ENCODE peak calls at places on chromosome 4, in six cellular contexts. T, R, I, C, M and L are unnamed samples.

GRCh38 chr4:189117426-189117825 is 823.2 kb upstream of the FRG1 start:
- DNase-seq in T (no peak), R (no peak), I (peak; percentile 3), C (peak; percentile 6), M (peak; percentile 14), L (no peak)

GRCh38 chr4:148330161-148330560 is 112.1 kb downstream of the NR3C2 start:
- DNase-seq in T (no peak), R (no peak), I (no peak), C (no peak), M (no peak), L (no peak)

GRCh38 chr4:8238515-8239053 is 31.0 kb upstream of the HTRA3 start:
- DNase-seq in T (no peak), R (no peak), I (peak; percentile 2), C (no peak), M (peak; percentile 81), L (no peak)

GRCh38 chr4:182533948-182534347 is 290.7 kb downstream of the TENM3 start:
- DNase-seq in T (peak; percentile 81), R (peak; percentile 63), I (peak; percentile 56), C (peak; percentile 10), M (no peak), L (peak; percentile 69)

GRCh38 chr4:15659768-15660394 is 4.7 kb upstream of the FBXL5 start:
- DNase-seq in T (peak; percentile 68), R (peak; percentile 24), I (no peak), C (peak; percentile 86), M (no peak), L (peak; percentile 23)

GRCh38 chr4:53962516-53963225 is 101.7 kb downstream of the CHIC2 start:
- DNase-seq in T (peak; percentile 84), R (no peak), I (peak; percentile 30), C (peak; percentile 88), M (peak; percentile 57), L (peak; percentile 95)

GRCh38 chr4:48913346-48913745 is 6.8 kb upstream of the OCIAD2 start:
- DNase-seq in T (peak; percentile 90), R (peak; percentile 92), I (peak; percentile 84), C (peak; percentile 90), M (no peak), L (peak; percentile 96)

GRCh38 chr4:140243345-140243753 is 89.4 kb upstream of the MAML3 start:
- DNase-seq in T (no peak), R (peak; percentile 68), I (peak; percentile 75), C (no peak), M (peak; percentile 41), L (no peak)

GRCh38 chr4:99300934-99301333 is 10.1 kb upstream of the ADH1A start:
- DNase-seq in T (peak; percentile 56), R (no peak), I (peak; percentile 36), C (peak; percentile 91), M (no peak), L (peak; percentile 76)

GRCh38 chr4:185357220-185357619 is 38.5 kb downstream of the LRP2BP start:
- DNase-seq in T (no peak), R (peak; percentile 19), I (no peak), C (peak; percentile 26), M (no peak), L (no peak)

GRCh38 chr4:89737888-89738287 is 99.1 kb downstream of the SNCA start:
- DNase-seq in T (peak; percentile 58), R (peak; percentile 79), I (peak; percentile 24), C (peak; percentile 66), M (no peak), L (peak; percentile 51)

GRCh38 chr4:69907151-69907550 is 23.7 kb upstream of the CSN1S1 start:
- DNase-seq in T (no peak), R (no peak), I (no peak), C (peak; percentile 43), M (no peak), L (no peak)

GRCh38 chr4:154707877-154708276 is 35.9 kb upstream of the LRAT start:
- DNase-seq in T (peak; percentile 100), R (no peak), I (peak; percentile 86), C (no peak), M (no peak), L (no peak)

GRCh38 chr4:15717647-15718416 is 15.0 kb downstream of the BST1 start:
- DNase-seq in T (no peak), R (peak; percentile 8), I (no peak), C (peak; percentile 30), M (no peak), L (no peak)

GRCh38 chr4:181008164-181008563 is 1235.0 kb upstream of the TENM3 start:
- DNase-seq in T (peak; percentile 5), R (no peak), I (peak; percentile 25), C (no peak), M (no peak), L (peak; percentile 79)

GRCh38 chr4:139028191-139028661 is 12.6 kb downstream of the NOCT start:
- DNase-seq in T (no peak), R (no peak), I (no peak), C (no peak), M (peak; percentile 13), L (no peak)

GRCh38 chr4:20395160-20395773 is 143.6 kb downstream of the SLIT2 start:
- DNase-seq in T (peak; percentile 26), R (peak; percentile 45), I (peak; percentile 54), C (peak; percentile 41), M (peak; percentile 73), L (no peak)

GRCh38 chr4:93751410-93751809 is 77.1 kb upstream of the ATOH1 start:
- DNase-seq in T (no peak), R (no peak), I (no peak), C (no peak), M (no peak), L (no peak)

GRCh38 chr4:163171590-163171989 is 4.9 kb upstream of the NAF1 start:
- DNase-seq in T (no peak), R (no peak), I (no peak), C (no peak), M (no peak), L (no peak)

DNA sequence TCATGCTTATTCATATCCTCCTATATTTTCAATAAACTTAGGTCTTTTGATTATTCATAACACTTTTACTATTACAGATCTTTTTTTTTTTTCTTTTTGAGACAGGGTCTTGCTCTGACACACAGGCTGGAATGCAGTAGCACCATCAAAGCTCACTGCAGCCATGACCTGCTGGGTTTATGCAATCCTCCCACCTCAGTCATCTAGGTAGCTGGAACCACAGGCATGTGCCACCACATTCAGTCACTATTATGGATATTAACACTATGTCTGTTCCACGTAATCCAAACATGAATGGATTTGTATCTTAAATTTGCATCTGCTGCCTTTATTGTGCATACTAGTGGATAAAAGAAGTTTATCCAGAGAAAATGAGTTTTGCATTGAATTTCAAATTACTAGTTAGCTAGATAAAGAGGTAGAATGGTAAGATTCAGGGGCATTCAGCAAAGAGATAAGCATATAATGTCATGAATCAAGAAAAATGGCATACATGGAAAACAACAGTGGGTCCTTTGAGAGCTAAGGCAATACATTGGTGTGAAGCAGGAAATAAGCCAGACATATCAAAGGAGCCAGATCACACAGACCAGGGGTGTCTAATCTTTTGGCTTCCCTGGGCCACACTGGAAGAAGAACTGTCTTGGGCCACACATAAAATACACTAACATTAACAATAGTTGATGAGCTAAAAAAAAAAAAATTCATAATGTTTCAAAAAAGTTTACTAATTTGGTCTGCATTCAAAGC is 13.9 kb downstream of the ANAPC10 start:
- DNase-seq in T (peak; percentile 72), R (no peak), I (no peak), C (peak; percentile 6), M (no peak), L (peak; percentile 90)
- H3K36me3 ChIP-seq in T (peaks cover 15% of the 10 kb centered on the region), R (no peaks in the 10 kb centered on the region), I (peaks cover 19% of the 10 kb centered on the region), C (no peaks in the 10 kb centered on the region), M (no peaks in the 10 kb centered on the region), L (peaks cover 7% of the 10 kb centered on the region)

DNA sequence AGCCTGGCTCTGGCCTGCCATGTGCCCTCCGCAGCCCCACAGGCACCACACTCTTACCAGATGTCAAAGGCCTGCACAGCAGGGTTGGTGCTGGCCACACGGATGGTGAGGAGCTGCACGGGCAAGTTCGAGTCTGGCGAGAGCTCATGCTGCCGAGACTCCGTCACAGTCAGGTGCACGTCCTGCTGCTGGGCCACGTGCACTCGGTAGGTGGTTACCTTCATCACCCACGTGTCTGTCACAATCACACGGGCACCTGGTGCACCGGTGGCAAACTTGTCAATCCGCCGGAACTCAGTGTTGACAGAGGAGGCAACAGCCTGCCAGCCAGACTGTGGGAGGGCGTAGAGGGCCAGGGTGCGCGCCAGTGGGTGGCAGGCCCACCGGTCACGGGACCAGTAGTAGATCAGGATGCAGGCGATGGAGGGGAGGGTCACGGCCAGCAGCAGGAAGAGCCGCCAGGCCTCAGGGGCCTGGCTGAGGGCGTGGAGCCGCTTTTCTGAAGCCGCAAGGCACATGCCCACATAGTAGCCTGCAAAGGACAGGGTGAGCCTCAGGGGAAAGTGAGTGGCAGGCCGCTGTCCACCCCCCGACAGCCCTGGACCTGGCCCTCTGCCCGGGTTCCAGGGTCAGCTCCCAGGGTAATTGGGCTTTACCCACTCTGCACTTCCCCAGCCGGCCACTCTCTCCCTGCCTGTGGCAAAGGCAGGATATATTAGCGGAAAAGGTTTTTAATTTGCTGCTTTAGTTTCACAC is 2.9 kb downstream of the TMEM129 start:
- DNase-seq in T (no peak), R (no peak), I (no peak), C (no peak), M (no peak), L (no peak)
- H4K20me1 ChIP-seq in T (no peaks in the 10 kb centered on the region), R (no peaks in the 10 kb centered on the region), I (peaks cover 4% of the 10 kb centered on the region), C (no peaks in the 10 kb centered on the region), M (peaks cover 50% of the 10 kb centered on the region), L (peaks cover 43% of the 10 kb centered on the region)

GRCh38 chr4:56405016-56405415 is 17.7 kb upstream of the AASDH start:
- DNase-seq in T (no peak), R (peak; percentile 84), I (no peak), C (no peak), M (no peak), L (no peak)
- H3K36me3 ChIP-seq in T (peaks cover 40% of the 10 kb centered on the region), R (no peaks in the 10 kb centered on the region), I (peaks cover 62% of the 10 kb centered on the region), C (peaks cover 3% of the 10 kb centered on the region), M (peaks cover 31% of the 10 kb centered on the region), L (peaks cover 14% of the 10 kb centered on the region)

GRCh38 chr4:62670509-62670908 is 1470.4 kb downstream of the ADGRL3 start:
- DNase-seq in T (no peak), R (no peak), I (no peak), C (no peak), M (no peak), L (peak; percentile 0)
- H4K20me1 ChIP-seq in T (no peaks in the 10 kb centered on the region), R (no peaks in the 10 kb centered on the region), I (no peaks in the 10 kb centered on the region), C (no peaks in the 10 kb centered on the region), M (no peaks in the 10 kb centered on the region), L (no peaks in the 10 kb centered on the region)

DNA sequence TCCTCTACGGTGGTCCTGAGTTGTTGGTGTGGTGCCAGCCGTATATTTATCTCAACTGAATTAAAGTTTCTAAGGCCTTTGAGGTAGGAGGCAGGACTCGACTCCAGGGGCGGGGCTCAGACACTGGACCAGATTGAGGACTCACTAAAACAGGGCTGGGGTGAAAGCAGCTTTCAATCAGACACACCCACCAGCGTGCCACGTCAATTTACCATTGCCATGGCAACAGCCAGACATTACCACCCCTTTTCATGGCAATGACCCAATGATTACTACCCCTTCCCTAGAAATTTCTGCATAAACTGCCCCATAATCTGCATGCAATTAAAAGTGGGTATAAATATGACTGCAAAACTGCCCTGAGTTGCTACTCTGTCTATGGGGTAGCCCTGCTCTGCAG is 6.7 kb upstream of the TLR1 start:
- DNase-seq in T (no peak), R (no peak), I (no peak), C (no peak), M (no peak), L (no peak)
- H3K36me3 ChIP-seq in T (no peaks in the 10 kb centered on the region), R (no peaks in the 10 kb centered on the region), I (no peaks in the 10 kb centered on the region), C (no peaks in the 10 kb centered on the region), M (no peaks in the 10 kb centered on the region), L (no peaks in the 10 kb centered on the region)

GRCh38 chr4:79528241-79528706 is 120.2 kb upstream of the GK2 start:
- DNase-seq in T (peak; percentile 52), R (no peak), I (peak; percentile 38), C (no peak), M (no peak), L (peak; percentile 48)

GRCh38 chr4:79526970-79527565 is 119.0 kb upstream of the GK2 start:
- DNase-seq in T (peak; percentile 4), R (no peak), I (no peak), C (no peak), M (no peak), L (no peak)
- H4K20me1 ChIP-seq in T (no peaks in the 10 kb centered on the region), R (no peaks in the 10 kb centered on the region), I (no peaks in the 10 kb centered on the region), C (no peaks in the 10 kb centered on the region), M (no peaks in the 10 kb centered on the region), L (no peaks in the 10 kb centered on the region)